ENCODE peak calls at places on chromosome 11, in four cellular contexts. One of them, this sample, is unnamed.

GRCh38 chr11:65844231-65844872 is 10.6 kb downstream of the SNX32 start:
- DNase-seq in IMR-90: no peak
- DNase-seq in GM12878: no peak
- DNase-seq in K562: no peak
- DNase-seq in this sample: no peak

GRCh38 chr11:112977620-112978212 is 16.5 kb downstream of the NCAM1 start:
- DNase-seq in K562: no peak
- DNase-seq in IMR-90: peak; percentile 13
- DNase-seq in GM12878: no peak
- DNase-seq in this sample: no peak

GRCh38 chr11:1917523-1918435 is 1.7 kb upstream of the TNNT3 start:
- DNase-seq in K562: peak; percentile 47
- DNase-seq in GM12878: no peak
- DNase-seq in IMR-90: no peak
- DNase-seq in this sample: no peak

GRCh38 chr11:99020324-99021225 is at the start of gene CNTN5:
- DNase-seq in IMR-90: peak; percentile 5
- DNase-seq in GM12878: no peak
- DNase-seq in K562: peak; percentile 10
- DNase-seq in this sample: peak; percentile 29

GRCh38 chr11:62548545-62549335 is 2.1 kb upstream of the AHNAK start:
- DNase-seq in GM12878: no peak
- DNase-seq in K562: no peak
- DNase-seq in IMR-90: no peak
- DNase-seq in this sample: no peak

GRCh38 chr11:93476796-93477195 is 66.4 kb downstream of the SMCO4 start:
- DNase-seq in K562: no peak
- DNase-seq in IMR-90: peak; percentile 91
- DNase-seq in GM12878: no peak
- DNase-seq in this sample: no peak

GRCh38 chr11:74680035-74680671 is 51.1 kb downstream of the CHRDL2 start:
- DNase-seq in GM12878: no peak
- DNase-seq in IMR-90: no peak
- DNase-seq in K562: no peak
- DNase-seq in this sample: no peak

GRCh38 chr11:110491577-110492352 is 62.0 kb downstream of the FDX1 start:
- DNase-seq in GM12878: no peak
- DNase-seq in K562: no peak
- DNase-seq in IMR-90: no peak
- DNase-seq in this sample: peak; percentile 39

GRCh38 chr11:92269021-92269420 is 44.4 kb downstream of the FAT3 start:
- DNase-seq in GM12878: no peak
- DNase-seq in IMR-90: peak; percentile 42
- DNase-seq in K562: no peak
- DNase-seq in this sample: no peak

GRCh38 chr11:78795862-78796261 is 221.2 kb upstream of the NARS2 start:
- DNase-seq in K562: no peak
- DNase-seq in GM12878: no peak
- DNase-seq in IMR-90: no peak
- DNase-seq in this sample: no peak

GRCh38 chr11:13119361-13119760 is 110.2 kb downstream of the RASSF10 start:
- DNase-seq in K562: no peak
- DNase-seq in GM12878: no peak
- DNase-seq in IMR-90: peak; percentile 40
- DNase-seq in this sample: no peak

GRCh38 chr11:130313383-130314183 is 1.1 kb downstream of the ZBTB44 start:
- DNase-seq in K562: peak; percentile 8
- DNase-seq in IMR-90: peak; percentile 3
- DNase-seq in GM12878: no peak
- DNase-seq in this sample: no peak

GRCh38 chr11:12680246-12680939 is 6.2 kb downstream of the TEAD1 start:
- DNase-seq in K562: peak; percentile 25
- DNase-seq in IMR-90: peak; percentile 91
- DNase-seq in GM12878: no peak
- DNase-seq in this sample: peak; percentile 86

GRCh38 chr11:117221775-117222517 is 9.9 kb downstream of the PCSK7 start:
- DNase-seq in K562: no peak
- DNase-seq in GM12878: no peak
- DNase-seq in IMR-90: peak; percentile 72
- DNase-seq in this sample: no peak

GRCh38 chr11:12287374-12288211 is 89.8 kb upstream of the PARVA start:
- DNase-seq in GM12878: no peak
- DNase-seq in K562: peak; percentile 49
- DNase-seq in IMR-90: peak; percentile 99
- DNase-seq in this sample: peak; percentile 83

GRCh38 chr11:134276396-134277175 is 407 bp downstream of the GLB1L3 start:
- DNase-seq in IMR-90: no peak
- DNase-seq in GM12878: no peak
- DNase-seq in K562: no peak
- DNase-seq in this sample: no peak

GRCh38 chr11:113895367-113896155 is 9.0 kb upstream of the HTR3B start:
- DNase-seq in K562: no peak
- DNase-seq in GM12878: no peak
- DNase-seq in IMR-90: no peak
- DNase-seq in this sample: no peak

GRCh38 chr11:86495341-86495740 is 120.7 kb downstream of the CCDC81 start:
- DNase-seq in GM12878: no peak
- DNase-seq in K562: no peak
- DNase-seq in IMR-90: no peak
- DNase-seq in this sample: no peak

DNA sequence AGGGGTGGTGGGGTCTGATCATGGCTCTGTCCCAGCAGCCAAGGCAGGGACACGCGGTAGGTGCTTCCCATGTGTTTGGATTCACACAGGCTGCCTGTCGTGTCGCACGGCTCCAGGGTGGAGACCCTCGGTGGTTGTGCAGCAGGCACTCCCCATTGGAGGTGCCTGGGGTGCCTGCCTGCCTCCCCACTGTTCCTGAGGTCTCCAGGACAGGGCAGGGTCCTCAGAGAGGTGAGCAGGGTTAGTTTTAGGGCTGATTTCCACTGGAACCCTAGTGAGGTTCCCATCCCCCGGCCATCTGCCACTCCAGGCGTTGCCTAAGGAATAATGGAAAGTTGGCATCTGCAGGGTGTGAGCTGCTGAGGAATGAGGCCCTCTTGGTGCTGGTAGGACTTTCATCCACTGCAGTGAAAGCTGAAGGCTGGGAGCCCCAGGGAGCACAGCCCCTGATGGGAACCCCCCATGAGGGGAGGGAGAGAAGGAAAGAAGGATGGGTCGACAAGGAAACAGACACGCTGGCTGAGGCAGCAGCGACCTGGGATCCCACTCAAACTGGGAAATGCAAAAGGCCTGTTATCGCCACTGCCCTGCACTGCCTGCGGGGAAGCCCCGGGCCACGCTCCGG is 32.2 kb downstream of the OSBPL5 start:
- DNase-seq in K562: no peak
- DNase-seq in GM12878: no peak
- DNase-seq in IMR-90: no peak
- DNase-seq in this sample: no peak
- TF ChIP-seq CHD1 in K562: no peak
- TF ChIP-seq CHD1 in GM12878: no peak
- TF ChIP-seq CHD1 in IMR-90: no peak
- TF ChIP-seq CHD1 in this sample: no peak

DNA sequence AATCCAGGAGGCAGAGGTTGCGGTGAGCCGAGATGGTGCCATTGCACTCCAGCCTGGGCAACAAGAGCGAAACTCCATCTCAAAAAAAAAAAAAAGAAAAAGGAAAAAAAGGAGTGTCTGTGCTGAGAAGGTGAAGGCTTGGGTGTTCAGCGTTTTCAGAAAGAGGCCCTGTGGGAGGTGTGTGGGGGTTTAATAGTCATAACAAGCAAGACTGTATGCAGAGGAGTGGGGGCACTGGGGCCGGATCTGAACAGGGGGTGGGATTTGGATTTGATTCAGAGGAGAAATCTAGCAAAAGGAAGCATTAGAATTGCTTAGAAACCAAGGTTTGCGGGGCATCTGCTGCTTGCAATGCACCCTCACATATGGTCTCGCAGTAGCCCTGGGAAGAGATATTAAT is 136.0 kb downstream of the FEZ1 start:
- DNase-seq in K562: no peak
- DNase-seq in GM12878: no peak
- DNase-seq in IMR-90: no peak
- DNase-seq in this sample: no peak
- TF ChIP-seq CHD1 in K562: no peak
- TF ChIP-seq CHD1 in GM12878: no peak
- TF ChIP-seq CHD1 in IMR-90: no peak
- TF ChIP-seq CHD1 in this sample: no peak

DNA sequence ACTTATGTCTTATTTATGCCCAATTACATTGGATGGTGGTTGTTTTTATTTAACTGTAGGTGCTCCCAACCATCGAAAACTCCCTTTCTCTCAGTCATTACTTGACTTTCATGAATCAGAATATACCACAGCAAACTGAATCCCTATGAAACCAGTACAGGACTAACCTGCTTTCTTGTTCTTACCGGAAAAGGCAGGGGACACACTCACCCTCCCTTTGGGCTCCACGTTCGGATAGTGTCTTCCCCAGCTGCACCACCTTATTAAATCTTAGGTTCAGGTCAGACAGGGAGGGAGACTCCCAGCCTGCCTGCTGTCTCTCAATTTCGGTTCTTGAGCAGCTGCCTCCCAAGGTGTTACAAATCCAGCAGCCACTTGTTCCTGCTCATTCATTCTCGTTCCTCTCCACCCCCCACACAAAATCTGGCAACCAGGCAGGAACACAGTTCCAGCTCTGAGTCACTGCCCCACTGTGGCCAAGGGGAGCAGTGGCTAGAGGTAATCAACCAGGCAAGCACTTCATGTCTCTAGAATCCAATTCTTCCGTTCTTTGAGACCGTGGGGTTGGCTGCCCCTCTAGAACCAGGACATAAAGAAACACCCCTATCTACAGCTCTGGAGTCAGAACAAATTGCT is 133.0 kb downstream of the PLEKHA7 start:
- DNase-seq in K562: peak; percentile 52
- DNase-seq in GM12878: no peak
- DNase-seq in IMR-90: peak; percentile 13
- DNase-seq in this sample: no peak
- TF ChIP-seq CHD1 in K562: no peak
- TF ChIP-seq CHD1 in GM12878: no peak
- TF ChIP-seq CHD1 in IMR-90: no peak
- TF ChIP-seq CHD1 in this sample: no peak

DNA sequence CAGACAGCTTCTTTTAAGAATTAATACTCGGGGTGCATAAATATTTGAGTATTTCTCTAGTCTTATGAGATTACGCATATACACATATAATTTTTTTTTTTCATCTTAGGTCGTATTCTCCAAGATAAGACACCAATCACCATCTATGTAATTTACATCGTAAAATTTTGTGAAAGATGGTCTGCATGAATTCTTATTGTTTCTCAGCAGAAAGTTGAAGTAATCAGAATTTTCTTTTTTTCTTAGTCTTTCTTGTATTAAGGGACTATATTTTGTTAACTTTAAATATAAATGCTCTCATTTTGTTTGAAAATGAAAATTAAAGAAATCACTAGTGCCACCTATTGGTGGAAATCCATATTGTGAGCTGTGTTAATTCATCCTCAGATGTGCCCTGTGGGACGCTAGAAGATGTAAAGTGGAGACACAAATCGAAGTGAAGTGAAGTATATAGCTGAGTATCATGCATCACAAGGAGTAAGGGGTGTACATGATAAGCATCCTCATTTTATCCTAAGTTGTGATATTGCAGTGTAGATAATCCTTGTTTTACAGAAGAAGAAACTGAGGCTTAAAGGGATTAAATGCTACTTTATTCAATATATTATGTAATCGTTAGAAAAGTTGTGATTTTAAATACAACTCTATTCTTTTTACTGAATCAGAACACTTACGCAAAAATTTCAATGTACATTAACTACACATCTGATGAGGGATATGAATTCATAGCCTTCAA is 2084.3 kb downstream of the LRRC4C start:
- DNase-seq in IMR-90: peak; percentile 2
- DNase-seq in GM12878: no peak
- DNase-seq in K562: peak; percentile 6
- DNase-seq in this sample: no peak
- TF ChIP-seq CHD1 in IMR-90: no peak
- TF ChIP-seq CHD1 in GM12878: no peak
- TF ChIP-seq CHD1 in K562: no peak
- TF ChIP-seq CHD1 in this sample: no peak

DNA sequence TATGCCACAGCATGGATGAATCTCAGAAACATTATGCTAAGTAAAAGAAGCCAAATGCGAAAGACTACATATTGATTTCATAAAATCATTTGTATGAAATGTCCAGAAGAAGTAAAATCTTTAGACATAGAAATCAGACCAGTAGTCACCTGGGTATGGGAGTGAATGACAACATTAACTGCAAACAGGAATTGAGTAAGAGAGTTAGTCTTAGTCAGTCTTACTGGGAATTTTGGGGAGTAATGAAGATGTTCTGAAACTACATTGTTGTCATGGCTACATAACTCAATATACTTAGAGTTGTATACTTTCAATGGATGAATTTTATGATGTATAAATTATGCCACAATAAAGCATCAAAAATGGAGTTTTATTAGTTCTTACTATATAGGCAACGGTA is 107.8 kb upstream of the CHORDC1 start:
- DNase-seq in GM12878: no peak
- DNase-seq in K562: no peak
- DNase-seq in IMR-90: no peak
- DNase-seq in this sample: no peak
- TF ChIP-seq CHD1 in GM12878: no peak
- TF ChIP-seq CHD1 in K562: no peak
- TF ChIP-seq CHD1 in IMR-90: no peak
- TF ChIP-seq CHD1 in this sample: no peak

GRCh38 chr11:19924321-19925115 is 211.9 kb downstream of the NAV2 start:
- DNase-seq in IMR-90: no peak
- DNase-seq in GM12878: no peak
- DNase-seq in K562: no peak
- DNase-seq in this sample: no peak

GRCh38 chr11:19922689-19923035 is 210.0 kb downstream of the NAV2 start:
- DNase-seq in K562: no peak
- DNase-seq in IMR-90: peak; percentile 50
- DNase-seq in GM12878: no peak
- DNase-seq in this sample: no peak

GRCh38 chr11:19920982-19921381 is 208.3 kb downstream of the NAV2 start:
- DNase-seq in IMR-90: no peak
- DNase-seq in GM12878: no peak
- DNase-seq in K562: no peak
- DNase-seq in this sample: no peak

GRCh38 chr11:19923631-19924030 is 211.0 kb downstream of the NAV2 start:
- DNase-seq in GM12878: no peak
- DNase-seq in IMR-90: no peak
- DNase-seq in K562: no peak
- DNase-seq in this sample: no peak

GRCh38 chr11:19921976-19922688 is 209.5 kb downstream of the NAV2 start:
- DNase-seq in GM12878: no peak
- DNase-seq in K562: no peak
- DNase-seq in IMR-90: no peak
- DNase-seq in this sample: no peak
- TF ChIP-seq CHD1 in GM12878: no peak
- TF ChIP-seq CHD1 in K562: no peak
- TF ChIP-seq CHD1 in IMR-90: no peak
- TF ChIP-seq CHD1 in this sample: no peak